ENCODE peak calls at places on chromosomes 16 and 17, in ten cellular contexts. X is epithelial cell of esophagus, J is SK-N-SH, I is tibial nerve, Q is left ventricle myocardium inferior, H is PC-3, B is NB4, N is HL-60, W is choroid plexus epithelial cell, Y is endothelial cell of umbilical vein. L is an unnamed sample.

GRCh38 chr16:76483510-76483909 is 206.3 kb downstream of the CNTNAP4 start:
- DNase-seq in X (no peak), J (no peak), I (no peak), Q (no peak), H (no peak), B (no peak), N (no peak), W (no peak), Y (no peak), L (no peak)

GRCh38 chr16:57343131-57343731 is 15.4 kb upstream of the CCL22 start:
- DNase-seq in X (no peak), J (no peak), I (no peak), Q (no peak), H (no peak), B (peak; percentile 35), N (peak; percentile 47), W (no peak), Y (no peak), L (no peak)

GRCh38 chr17:55420776-55421178 is 858 bp downstream of the MMD start:
- DNase-seq in X (no peak), J (peak; percentile 65), I (peak; percentile 28), Q (peak; percentile 52), H (peak; percentile 48), B (peak; percentile 53), N (peak; percentile 49), W (no peak), Y (no peak), L (no peak)

GRCh38 chr16:67431805-67432476 is 1.0 kb downstream of the HSD11B2 start:
- DNase-seq in X (no peak), J (peak; percentile 51), I (no peak), Q (no peak), H (no peak), B (no peak), N (no peak), W (no peak), Y (no peak), L (no peak)

GRCh38 chr17:44149750-44150329 is 8.1 kb downstream of the HROB start:
- DNase-seq in X (no peak), J (no peak), I (no peak), Q (no peak), H (no peak), B (no peak), N (no peak), W (no peak), Y (no peak), L (no peak)

GRCh38 chr17:37743875-37744632 is 805 bp downstream of the HNF1B start:
- DNase-seq in X (no peak), J (peak; percentile 41), I (no peak), Q (no peak), H (peak; percentile 24), B (no peak), N (no peak), W (no peak), Y (no peak), L (no peak)

GRCh38 chr17:4583796-4584124 is 569 bp upstream of the SMTNL2 start:
- DNase-seq in X (no peak), J (peak; percentile 79), I (no peak), Q (no peak), H (no peak), B (no peak), N (no peak), W (no peak), Y (peak; percentile 18), L (no peak)

GRCh38 chr17:32671891-32672290 is 185.1 kb downstream of the CDK5R1 start:
- DNase-seq in X (peak; percentile 8), J (no peak), I (peak; percentile 63), Q (peak; percentile 65), H (peak; percentile 9), B (no peak), N (no peak), W (no peak), Y (peak; percentile 62), L (no peak)

GRCh38 chr16:28521436-28521835 is 14.8 kb upstream of the IL27 start:
- DNase-seq in X (no peak), J (no peak), I (no peak), Q (no peak), H (no peak), B (no peak), N (no peak), W (no peak), Y (no peak), L (no peak)

GRCh38 chr17:6910987-6911603 is 79.6 kb upstream of the TEKT1 start:
- DNase-seq in X (peak; percentile 55), J (peak; percentile 41), I (no peak), Q (no peak), H (peak; percentile 64), B (peak; percentile 48), N (no peak), W (peak; percentile 73), Y (peak; percentile 65), L (peak; percentile 61)

GRCh38 chr16:3645108-3645503 is 9.4 kb upstream of the DNASE1 start:
- DNase-seq in X (no peak), J (no peak), I (no peak), Q (no peak), H (no peak), B (no peak), N (no peak), W (no peak), Y (no peak), L (no peak)

GRCh38 chr16:3642397-3643094 is 11.9 kb upstream of the DNASE1 start:
- DNase-seq in X (peak; percentile 84), J (peak; percentile 91), I (no peak), Q (no peak), H (peak; percentile 81), B (no peak), N (no peak), W (peak; percentile 63), Y (peak; percentile 29), L (peak; percentile 22)

GRCh38 chr16:3643095-3643730 is 11.3 kb upstream of the DNASE1 start:
- DNase-seq in X (no peak), J (peak; percentile 39), I (no peak), Q (no peak), H (no peak), B (no peak), N (no peak), W (no peak), Y (no peak), L (no peak)

GRCh38 chr16:3645504-3646347 is 8.8 kb upstream of the DNASE1 start:
- DNase-seq in X (no peak), J (no peak), I (no peak), Q (no peak), H (no peak), B (no peak), N (no peak), W (peak; percentile 92), Y (no peak), L (peak; percentile 77)

DNA sequence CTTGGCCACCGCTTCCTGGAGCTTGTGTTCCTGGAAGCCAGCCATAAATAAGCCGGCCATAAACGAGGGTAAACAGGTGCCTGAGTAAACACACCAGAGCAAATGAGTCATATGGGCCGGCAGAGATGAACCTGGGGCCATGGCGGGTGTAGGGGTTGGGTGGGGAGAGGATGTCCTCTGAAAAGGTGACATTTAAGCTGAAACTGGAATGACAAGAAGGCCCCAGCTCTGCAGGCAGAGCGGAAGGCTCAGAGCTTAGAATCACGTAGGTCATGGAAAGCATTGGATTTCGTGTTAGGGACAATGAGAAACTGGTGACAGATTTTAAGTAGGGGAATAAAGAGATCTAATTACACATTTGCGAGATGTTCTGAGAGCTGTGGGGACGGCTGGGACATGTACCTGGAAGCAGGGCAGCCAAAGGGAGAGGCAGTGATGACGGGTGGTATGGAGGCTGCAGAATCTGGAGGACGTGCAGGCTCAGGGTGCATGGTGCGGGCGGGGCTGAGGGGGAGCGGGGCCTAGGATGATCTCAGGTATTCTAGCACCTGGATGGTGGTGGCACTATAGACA is 8.1 kb upstream of the DNASE1 start:
- DNase-seq in X (peak; percentile 52), J (no peak), I (no peak), Q (no peak), H (peak; percentile 84), B (no peak), N (no peak), W (peak; percentile 31), Y (peak; percentile 80), L (peak; percentile 13)
- H3K4me3 ChIP-seq in X (no peak overlapping the region), J (no peak overlapping the region), I (no peak overlapping the region), Q (no peak overlapping the region), H (peak overlapping the region; percentile 46), B (no peak overlapping the region), N (no peak overlapping the region), W (no peak overlapping the region), Y (no peak overlapping the region), L (no peak overlapping the region)

DNA sequence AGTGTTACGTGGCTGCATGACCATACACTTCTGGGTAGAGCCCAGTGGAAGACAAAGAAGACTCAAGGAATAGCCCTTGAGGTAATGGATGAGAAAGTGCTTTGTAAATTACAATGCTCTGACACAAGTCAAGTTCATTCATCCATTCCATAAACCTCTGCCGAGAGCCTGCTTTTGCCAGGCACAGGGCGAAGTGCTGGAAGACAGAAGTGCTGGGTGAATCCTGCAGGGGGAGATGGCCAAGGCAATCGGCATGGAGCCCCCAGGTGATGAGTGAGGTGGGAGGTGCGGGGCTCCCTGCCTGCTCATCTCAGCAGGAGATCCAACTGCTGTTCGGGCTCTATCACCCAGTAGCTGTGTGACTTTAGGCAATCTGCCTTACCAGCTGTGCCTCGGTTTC is 2.8 kb upstream of the SOCS3 start:
- DNase-seq in X (no peak), J (no peak), I (no peak), Q (no peak), H (no peak), B (no peak), N (no peak), W (no peak), Y (no peak), L (no peak)
- TF ChIP-seq CTCF in X (no peak), J (peak; percentile 30), I (no peak), Q (no peak), H (no peak), B (no peak), N (no peak), W (peak; percentile 38), Y (no peak), L (peak; percentile 15)

GRCh38 chr17:46818929-46819859 is 702 bp upstream of the WNT3 start:
- DNase-seq in X (no peak), J (peak; percentile 57), I (no peak), Q (no peak), H (no peak), B (peak; percentile 46), N (no peak), W (no peak), Y (no peak), L (no peak)
- H3K4me3 ChIP-seq in X (peak overlapping the region; percentile 16), J (no peak overlapping the region), I (peak overlapping the region; percentile 35), Q (peak overlapping the region; percentile 60), H (no peak overlapping the region), B (no peak overlapping the region), N (peak overlapping the region; percentile 23), W (peak overlapping the region; percentile 18), Y (no peak overlapping the region), L (no peak overlapping the region)

DNA sequence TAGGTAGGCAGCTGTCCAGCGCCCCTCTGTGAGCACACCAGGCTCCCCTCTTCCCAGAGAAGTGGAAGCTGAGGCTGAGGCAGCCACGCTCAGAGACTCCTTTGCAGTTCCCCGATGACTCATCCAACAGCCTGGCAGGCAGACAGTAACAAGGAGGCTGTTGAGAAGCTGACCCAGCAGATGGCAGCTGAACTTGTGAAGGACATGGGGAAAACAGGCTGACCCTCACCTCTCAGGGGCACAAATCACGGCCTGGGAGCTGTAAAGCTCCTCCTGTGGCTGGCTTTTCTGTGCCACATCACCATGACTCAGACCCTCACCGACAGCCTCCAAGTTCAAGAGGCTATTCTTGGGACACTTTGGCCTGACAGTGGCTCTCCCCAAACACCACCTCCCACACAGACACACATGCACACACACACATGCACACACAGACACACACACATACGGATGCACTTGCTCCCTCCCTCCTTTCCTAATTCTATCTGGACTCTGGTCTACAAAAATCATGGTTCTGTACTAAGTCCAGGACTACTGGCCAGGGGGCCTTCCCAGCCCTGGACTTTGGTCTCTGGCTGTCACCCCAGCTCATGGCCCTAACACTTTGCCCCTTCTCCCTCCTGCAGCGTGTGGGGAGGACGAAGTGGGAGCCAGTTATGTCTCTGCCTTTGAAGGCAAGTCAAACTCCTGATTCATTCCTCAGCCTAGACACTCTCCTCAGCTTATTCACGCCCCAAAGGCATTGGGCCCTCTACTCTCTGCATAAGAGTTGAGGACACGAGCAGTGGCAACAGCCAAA is 23.2 kb downstream of the MAP3K14 start:
- DNase-seq in X (peak; percentile 79), J (no peak), I (peak; percentile 79), Q (peak; percentile 80), H (peak; percentile 90), B (peak; percentile 82), N (peak; percentile 63), W (peak; percentile 90), Y (peak; percentile 94), L (peak; percentile 91)
- TF ChIP-seq CTCF in X (no peak), J (peak; percentile 36), I (no peak), Q (no peak), H (peak; percentile 49), B (peak; percentile 1), N (no peak), W (peak; percentile 38), Y (peak; percentile 30), L (peak; percentile 16)

L was measured in astrocyte of the spinal cord.